ENCODE peak calls at places on chromosomes 3 and 15, in five cellular contexts. U, L, B, T and R are unnamed samples. For H3K27me3, the result is how much of the 10 kb centered on the place peaks cover.

GRCh38 chr3:59935025-59935424 is 885.2 kb upstream of the CFAP20DC start:
- DNase-seq in U (no peak), L (no peak), B (peak), T (no peak), R (no peak)

GRCh38 chr3:127196002-127196401 is 3.1 kb downstream of the PRR23E start:
- DNase-seq in U (no peak), L (no peak), B (no peak), T (no peak), R (no peak)

GRCh38 chr15:56208185-56208584 is 35.5 kb downstream of the RFX7 start:
- DNase-seq in U (no peak), L (no peak), B (no peak), T (no peak), R (no peak)

GRCh38 chr3:16143870-16144568 is 30.5 kb upstream of the GALNT15 start:
- DNase-seq in U (no peak), L (no peak), B (no peak), T (no peak), R (no peak)

GRCh38 chr3:101466465-101467309 is 46.3 kb downstream of the SENP7 start:
- DNase-seq in U (no peak), L (peak), B (no peak), T (no peak), R (no peak)

GRCh38 chr15:98838387-98839259 is 169.0 kb downstream of the PGPEP1L start:
- DNase-seq in U (no peak), L (no peak), B (no peak), T (no peak), R (no peak)

GRCh38 chr3:147462856-147463255 is 53.7 kb downstream of the ZIC1 start:
- DNase-seq in U (no peak), L (no peak), B (no peak), T (no peak), R (no peak)

GRCh38 chr3:59764131-59764530 is 714.3 kb upstream of the CFAP20DC start:
- DNase-seq in U (no peak), L (no peak), B (no peak), T (no peak), R (no peak)

GRCh38 chr3:135929670-135930069 is 35.9 kb upstream of the PPP2R3A start:
- DNase-seq in U (no peak), L (no peak), B (no peak), T (no peak), R (no peak)

GRCh38 chr3:16177962-16178627 is 3.6 kb downstream of the GALNT15 start:
- DNase-seq in U (peak), L (peak), B (no peak), T (peak), R (peak)

GRCh38 chr3:25856902-25857518 is 67.1 kb downstream of the OXSM start:
- DNase-seq in U (no peak), L (peak), B (no peak), T (peak), R (peak)

GRCh38 chr3:190552021-190552420 is 38.1 kb downstream of the IL1RAP start:
- DNase-seq in U (no peak), L (no peak), B (no peak), T (no peak), R (no peak)

GRCh38 chr3:69120879-69121464 is 1.4 kb downstream of the LMOD3 start:
- DNase-seq in U (peak), L (peak), B (peak), T (peak), R (peak)

GRCh38 chr15:28873585-28874139 is 12.1 kb upstream of the APBA2 start:
- DNase-seq in U (no peak), L (no peak), B (no peak), T (no peak), R (no peak)

DNA sequence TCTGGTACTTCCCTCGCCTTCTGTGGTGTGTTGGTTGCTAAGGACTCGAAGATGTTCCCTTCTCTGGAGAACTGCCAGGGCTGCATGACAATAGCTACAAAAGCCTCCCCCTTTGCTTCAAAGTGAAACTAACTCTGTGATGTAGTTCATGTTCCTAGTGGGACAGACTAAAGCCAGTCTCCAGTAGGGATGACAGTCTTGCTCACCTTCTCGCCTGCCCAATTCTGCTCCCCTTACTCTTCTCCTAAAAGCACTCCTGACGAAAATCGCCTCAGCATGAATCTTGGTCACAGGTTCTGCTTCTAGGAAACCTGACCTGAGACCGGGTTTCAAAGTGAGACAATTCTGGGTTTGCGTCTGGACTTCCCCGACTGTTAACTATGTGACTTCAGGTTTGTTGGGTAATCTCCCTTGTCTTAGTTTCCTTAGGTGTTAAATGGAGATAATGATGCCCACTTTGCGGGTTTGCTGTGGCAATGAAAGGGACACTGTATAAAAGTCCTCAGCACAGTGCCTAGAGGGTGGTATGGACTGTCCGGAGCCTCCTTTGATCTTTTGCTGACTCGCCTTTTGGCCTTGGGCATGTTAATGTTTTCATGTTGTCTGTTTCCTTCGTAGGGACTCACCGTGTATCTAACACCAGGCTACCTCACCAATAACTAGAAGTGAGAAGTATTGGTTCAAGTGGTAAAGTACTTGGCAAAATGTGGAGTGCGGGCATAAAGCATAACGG is 24.9 kb upstream of the THRB start:
- DNase-seq in U (no peak), L (peak), B (peak), T (no peak), R (no peak)
- H3K27me3 ChIP-seq in U (under half), L (under half), B (under half), T (under half), R (under half)

DNA sequence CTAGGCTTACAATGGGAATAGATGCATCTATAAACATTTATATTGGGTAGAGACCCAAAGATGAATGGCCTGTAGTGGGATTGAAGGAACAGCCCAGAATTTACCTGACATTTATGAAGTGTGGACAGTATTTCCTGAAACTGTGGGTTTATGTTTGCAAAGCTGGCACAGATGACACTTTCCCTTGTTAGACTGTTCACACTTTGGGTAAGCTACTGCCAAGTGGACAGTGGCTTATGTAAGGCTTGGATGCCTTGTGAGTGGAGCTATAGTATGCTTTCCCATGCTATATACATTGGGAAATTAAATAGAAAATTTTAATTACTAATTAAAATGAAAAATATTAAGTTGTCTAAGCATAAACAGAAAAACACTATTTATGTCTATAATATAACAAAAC is 48.5 kb downstream of the STARD9 start:
- DNase-seq in U (no peak), L (no peak), B (no peak), T (no peak), R (no peak)
- TF ChIP-seq REST in U (no peak), L (no peak), B (no peak), T (no peak), R (no peak)

DNA sequence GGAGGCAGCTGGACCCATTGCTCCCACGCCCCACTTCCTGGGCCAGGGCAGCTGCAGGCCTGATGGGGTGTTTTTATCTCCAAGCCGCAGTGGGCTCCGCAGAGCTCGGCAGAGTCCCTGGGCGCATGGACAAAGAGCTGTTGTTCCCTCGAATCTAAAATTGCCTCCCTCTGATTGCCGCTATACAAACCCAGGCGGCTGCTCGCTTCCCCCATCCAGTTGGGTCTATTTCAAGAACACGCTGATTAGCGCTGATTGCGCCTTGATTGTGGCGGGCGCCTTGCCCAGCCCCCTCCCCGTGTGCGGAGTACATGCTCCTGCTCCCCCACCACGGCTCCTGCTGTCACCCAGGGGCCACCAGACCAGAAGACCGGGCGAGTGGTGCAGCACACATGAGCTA is 43.4 kb upstream of the SLC6A1 start:
- DNase-seq in U (no peak), L (no peak), B (no peak), T (no peak), R (no peak)
- H3K27me3 ChIP-seq in U (under half), L (under half), B (under half), T (under half), R (under half)

GRCh38 chr3:195751584-195751983 is 30.8 kb downstream of the MUC20 start:
- DNase-seq in U (no peak), L (no peak), B (no peak), T (no peak), R (no peak)

GRCh38 chr3:195748661-195749060 is 27.9 kb downstream of the MUC20 start:
- DNase-seq in U (no peak), L (no peak), B (no peak), T (no peak), R (no peak)

GRCh38 chr3:195752538-195753331 is 32.0 kb downstream of the MUC20 start:
- DNase-seq in U (no peak), L (no peak), B (no peak), T (no peak), R (no peak)

GRCh38 chr3:195752066-195752465 is 31.3 kb downstream of the MUC20 start:
- DNase-seq in U (no peak), L (no peak), B (no peak), T (no peak), R (no peak)

DNA sequence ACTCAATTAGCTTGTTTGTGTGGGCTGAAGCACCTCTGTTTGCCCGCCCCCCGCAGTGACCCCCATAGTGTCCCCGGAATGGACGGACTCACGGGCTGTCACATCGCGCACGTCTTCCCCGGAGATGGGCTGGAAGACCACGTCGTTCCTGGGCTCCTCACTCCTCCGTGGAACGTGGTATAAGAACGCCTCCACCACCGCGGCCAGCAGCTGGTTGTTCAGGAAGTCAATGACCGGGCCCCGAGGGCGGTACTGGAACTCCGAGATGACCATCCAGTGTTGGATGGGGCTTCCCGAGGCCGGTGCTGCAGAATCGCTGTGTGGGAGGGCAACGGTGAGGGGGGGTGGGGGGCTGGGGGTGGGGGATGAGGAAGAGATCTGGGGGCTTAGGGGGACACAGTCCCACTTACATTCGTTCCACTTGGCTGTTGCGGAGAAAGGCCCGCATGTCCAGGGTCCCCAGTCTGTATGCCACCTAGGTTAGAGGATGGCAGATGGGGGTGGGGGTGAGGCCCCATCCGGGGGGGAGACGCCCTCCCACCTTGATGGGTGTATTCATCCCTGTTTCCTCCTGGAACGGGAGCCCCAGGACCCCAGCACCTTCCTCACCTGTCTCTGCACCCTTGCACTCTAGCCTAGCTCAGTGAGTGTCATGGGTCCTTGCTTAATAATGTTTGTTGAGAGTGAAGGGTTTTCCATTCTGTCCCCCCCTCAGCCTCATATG is 30.2 kb downstream of the MUC20 start:
- DNase-seq in U (no peak), L (no peak), B (no peak), T (no peak), R (no peak)
- TF ChIP-seq REST in U (no peak), L (no peak), B (no peak), T (no peak), R (no peak)

GRCh38 chr3:141371882-141372281 is 3.6 kb downstream of the ZBTB38 start:
- DNase-seq in U (no peak), L (no peak), B (no peak), T (no peak), R (no peak)
- H3K27me3 ChIP-seq in U (under half), L (under half), B (under half), T (under half), R (under half)

GRCh38 chr3:48194446-48195071 is 6.3 kb upstream of the CDC25A start:
- DNase-seq in U (peak), L (peak), B (peak), T (no peak), R (peak)
- TF ChIP-seq REST in U (no peak), L (no peak), B (no peak), T (no peak), R (no peak)